ENCODE peak calls at places on chromosomes 3 and 15, in eight cellular contexts. G is cerebellum; H is tibial artery; K is stimulated activated CD8-positive, alpha-beta memory T cell treated with anti-CD3 and anti-CD28 coated beads, Interleukin-12 subunit alpha, Interleukin-12 subunit beta, amount 100 ng/mL, for 4 hours; S is NCI-H1092; C is activated CD4-positive, alpha-beta T cell treated with anti-CD3 and anti-CD28 coated beads, Interleukin-2, amount 10 ng/mL, durations not matched to agents 7 days and 5 days; P is hepatic stellate cell; Z is kidney glomerular epithelial cell. X is an unnamed sample.

GRCh38 chr15:62880278-62880677 is 162.3 kb upstream of the TPM1 start:
- DNase-seq in Z (no peak), C (no peak), P (no peak), H (no peak), K (no peak), S (no peak), G (peak; percentile 37), X (no peak)

GRCh38 chr15:98308117-98308516 is 340.2 kb upstream of the IGF1R start:
- DNase-seq in S (no peak), C (no peak), P (no peak), Z (no peak), H (no peak), G (no peak), K (no peak), X (no peak)

GRCh38 chr3:43233062-43233461 is 53.3 kb upstream of the SNRK start:
- DNase-seq in Z (no peak), P (no peak), K (no peak), C (no peak), S (no peak), H (no peak), G (peak; percentile 59), X (no peak)

GRCh38 chr3:135136361-135137100 is 341.5 kb downstream of the EPHB1 start:
- DNase-seq in G (no peak), S (no peak), H (no peak), Z (no peak), K (no peak), C (no peak), P (no peak), X (no peak)

GRCh38 chr3:173109143-173109542 is 31.9 kb downstream of the SPATA16 start:
- DNase-seq in P (no peak), K (no peak), C (no peak), S (no peak), G (no peak), H (no peak), Z (no peak), X (no peak)

GRCh38 chr3:122562923-122563716 is 980 bp downstream of the PARP9 start:
- DNase-seq in S (no peak), H (no peak), G (no peak), K (no peak), C (no peak), P (no peak), Z (no peak), X (no peak)

GRCh38 chr3:151538706-151539403 is 78.0 kb upstream of the IGSF10 start:
- DNase-seq in C (no peak), K (no peak), Z (no peak), P (no peak), G (no peak), S (no peak), H (peak; percentile 73), X (no peak)

GRCh38 chr3:113243071-113243470 is 31.7 kb downstream of the BOC start:
- DNase-seq in H (no peak), C (no peak), K (no peak), G (no peak), P (no peak), Z (no peak), S (no peak), X (no peak)

GRCh38 chr15:73965094-73965729 is 26.9 kb downstream of the STOML1 start:
- DNase-seq in S (no peak), P (no peak), H (peak; percentile 58), C (no peak), K (no peak), Z (no peak), G (no peak), X (no peak)

GRCh38 chr15:95840004-95840403 is 490.5 kb upstream of the NR2F2 start:
- DNase-seq in G (no peak), Z (peak; percentile 3), P (peak; percentile 54), K (no peak), C (no peak), H (peak; percentile 92), S (no peak), X (no peak)

GRCh38 chr15:80199869-80200268 is 47.1 kb downstream of the FAH start:
- DNase-seq in G (no peak), K (no peak), Z (no peak), P (no peak), H (no peak), C (no peak), S (no peak), X (no peak)

GRCh38 chr15:49060710-49061483 is 14.7 kb upstream of the SECISBP2L start:
- DNase-seq in Z (no peak), P (peak; percentile 53), C (no peak), H (no peak), G (no peak), K (no peak), S (no peak), X (no peak)

GRCh38 chr3:55402886-55403605 is 84.1 kb downstream of the WNT5A start:
- DNase-seq in G (no peak), H (no peak), K (no peak), C (no peak), S (no peak), P (no peak), Z (peak; percentile 33), X (no peak)

GRCh38 chr15:31456329-31457060 is 129.9 kb downstream of the KLF13 start:
- DNase-seq in Z (no peak), C (no peak), P (no peak), S (no peak), H (no peak), K (no peak), G (no peak), X (no peak)

GRCh38 chr15:73941044-73941443 is 14.8 kb downstream of the LOXL1 start:
- DNase-seq in P (peak; percentile 98), K (no peak), H (peak; percentile 88), G (no peak), S (no peak), Z (peak; percentile 84), C (no peak), X (no peak)

GRCh38 chr3:32856355-32856889 is 38.6 kb downstream of the TRIM71 start:
- DNase-seq in C (no peak), H (no peak), G (no peak), S (no peak), P (no peak), K (no peak), Z (no peak), X (no peak)

GRCh38 chr3:43915546-43915945 is 224.8 kb downstream of the ABHD5 start:
- DNase-seq in K (no peak), G (no peak), Z (no peak), P (no peak), H (no peak), C (no peak), S (no peak), X (no peak)

GRCh38 chr3:130626021-130626420 is 109.0 kb downstream of the COL6A6 start:
- DNase-seq in G (no peak), Z (peak; percentile 0), C (no peak), H (no peak), K (no peak), P (no peak), S (no peak), X (no peak)

GRCh38 chr3:108914774-108915641 is 38.7 kb downstream of the GUCA1C start:
- DNase-seq in K (peak; percentile 18), C (peak; percentile 78), G (peak; percentile 30), H (no peak), P (peak; percentile 32), Z (peak; percentile 72), S (peak; percentile 33), X (no peak)